ENCODE peak calls at places on chromosomes 11 and 22, in seven cellular contexts. One of them, this sample, is unnamed.

GRCh38 chr22:27556371-27556770 is 245.2 kb downstream of the MN1 start:
- DNase-seq in cardiac fibroblast: no peak
- DNase-seq in mesothelial cell of epicardium: no peak
- DNase-seq in ACHN: peak
- DNase-seq in activated CD4-positive, CD25-positive, alpha-beta regulatory T cell: no peak
- DNase-seq in T-helper 9 cell: no peak
- DNase-seq in nucleus accumbens: no peak
- DNase-seq in this sample: no peak

GRCh38 chr11:70140859-70141489 is 62.1 kb upstream of the FADD start:
- DNase-seq in cardiac fibroblast: no peak
- DNase-seq in mesothelial cell of epicardium: no peak
- DNase-seq in ACHN: no peak
- DNase-seq in activated CD4-positive, CD25-positive, alpha-beta regulatory T cell: no peak
- DNase-seq in T-helper 9 cell: no peak
- DNase-seq in nucleus accumbens: no peak
- DNase-seq in this sample: no peak

GRCh38 chr11:116413861-116414260 is 358.9 kb downstream of the BUD13 start:
- DNase-seq in cardiac fibroblast: no peak
- DNase-seq in mesothelial cell of epicardium: no peak
- DNase-seq in ACHN: no peak
- DNase-seq in activated CD4-positive, CD25-positive, alpha-beta regulatory T cell: no peak
- DNase-seq in T-helper 9 cell: no peak
- DNase-seq in nucleus accumbens: no peak
- DNase-seq in this sample: no peak

GRCh38 chr11:57406337-57406904 is 16.0 kb upstream of the PRG2 start:
- DNase-seq in cardiac fibroblast: peak
- DNase-seq in mesothelial cell of epicardium: no peak
- DNase-seq in ACHN: peak
- DNase-seq in activated CD4-positive, CD25-positive, alpha-beta regulatory T cell: no peak
- DNase-seq in T-helper 9 cell: no peak
- DNase-seq in nucleus accumbens: no peak
- DNase-seq in this sample: no peak

GRCh38 chr22:30754971-30755759 is 60.5 kb downstream of the OSBP2 start:
- DNase-seq in cardiac fibroblast: peak
- DNase-seq in mesothelial cell of epicardium: peak
- DNase-seq in ACHN: peak
- DNase-seq in activated CD4-positive, CD25-positive, alpha-beta regulatory T cell: peak
- DNase-seq in T-helper 9 cell: peak
- DNase-seq in nucleus accumbens: peak
- DNase-seq in this sample: peak

GRCh38 chr22:23163665-23164064 is 16.6 kb upstream of the BCR start:
- DNase-seq in cardiac fibroblast: peak
- DNase-seq in mesothelial cell of epicardium: no peak
- DNase-seq in ACHN: no peak
- DNase-seq in activated CD4-positive, CD25-positive, alpha-beta regulatory T cell: no peak
- DNase-seq in T-helper 9 cell: no peak
- DNase-seq in nucleus accumbens: peak
- DNase-seq in this sample: no peak

GRCh38 chr22:39026509-39027150 is 5.7 kb downstream of the APOBEC3D start:
- DNase-seq in cardiac fibroblast: no peak
- DNase-seq in mesothelial cell of epicardium: no peak
- DNase-seq in ACHN: no peak
- DNase-seq in activated CD4-positive, CD25-positive, alpha-beta regulatory T cell: no peak
- DNase-seq in T-helper 9 cell: no peak
- DNase-seq in nucleus accumbens: no peak
- DNase-seq in this sample: no peak

GRCh38 chr11:129740877-129741276 is 74.8 kb upstream of the TMEM45B start:
- DNase-seq in cardiac fibroblast: no peak
- DNase-seq in mesothelial cell of epicardium: no peak
- DNase-seq in ACHN: no peak
- DNase-seq in activated CD4-positive, CD25-positive, alpha-beta regulatory T cell: no peak
- DNase-seq in T-helper 9 cell: no peak
- DNase-seq in nucleus accumbens: no peak
- DNase-seq in this sample: no peak

GRCh38 chr22:38755155-38755910 is 465 bp downstream of the SUN2 start:
- DNase-seq in cardiac fibroblast: peak
- DNase-seq in mesothelial cell of epicardium: peak
- DNase-seq in ACHN: peak
- DNase-seq in activated CD4-positive, CD25-positive, alpha-beta regulatory T cell: peak
- DNase-seq in T-helper 9 cell: peak
- DNase-seq in nucleus accumbens: peak
- DNase-seq in this sample: no peak

GRCh38 chr11:68954970-68955958 is 25.5 kb downstream of the MRGPRD start:
- DNase-seq in cardiac fibroblast: peak
- DNase-seq in mesothelial cell of epicardium: no peak
- DNase-seq in ACHN: no peak
- DNase-seq in activated CD4-positive, CD25-positive, alpha-beta regulatory T cell: no peak
- DNase-seq in T-helper 9 cell: no peak
- DNase-seq in nucleus accumbens: no peak
- DNase-seq in this sample: no peak

GRCh38 chr11:121547574-121547973 is 94.8 kb upstream of the SORL1-AS1 start:
- DNase-seq in cardiac fibroblast: no peak
- DNase-seq in mesothelial cell of epicardium: no peak
- DNase-seq in ACHN: no peak
- DNase-seq in activated CD4-positive, CD25-positive, alpha-beta regulatory T cell: no peak
- DNase-seq in T-helper 9 cell: no peak
- DNase-seq in nucleus accumbens: no peak
- DNase-seq in this sample: no peak

GRCh38 chr11:12139144-12139881 is 28.9 kb downstream of the MICAL2 start:
- DNase-seq in cardiac fibroblast: peak
- DNase-seq in mesothelial cell of epicardium: no peak
- DNase-seq in ACHN: no peak
- DNase-seq in activated CD4-positive, CD25-positive, alpha-beta regulatory T cell: no peak
- DNase-seq in T-helper 9 cell: no peak
- DNase-seq in nucleus accumbens: no peak
- DNase-seq in this sample: no peak

GRCh38 chr11:102493524-102493923 is 37.0 kb downstream of the MMP7 start:
- DNase-seq in cardiac fibroblast: no peak
- DNase-seq in mesothelial cell of epicardium: no peak
- DNase-seq in ACHN: no peak
- DNase-seq in activated CD4-positive, CD25-positive, alpha-beta regulatory T cell: no peak
- DNase-seq in T-helper 9 cell: no peak
- DNase-seq in nucleus accumbens: no peak
- DNase-seq in this sample: no peak

GRCh38 chr11:128891410-128891861 is 280 bp downstream of the KCNJ5 start:
- DNase-seq in cardiac fibroblast: no peak
- DNase-seq in mesothelial cell of epicardium: no peak
- DNase-seq in ACHN: no peak
- DNase-seq in activated CD4-positive, CD25-positive, alpha-beta regulatory T cell: no peak
- DNase-seq in T-helper 9 cell: no peak
- DNase-seq in nucleus accumbens: no peak
- DNase-seq in this sample: no peak

GRCh38 chr11:79794484-79795393 is 353.9 kb upstream of the TENM4 start:
- DNase-seq in cardiac fibroblast: no peak
- DNase-seq in mesothelial cell of epicardium: no peak
- DNase-seq in ACHN: no peak
- DNase-seq in activated CD4-positive, CD25-positive, alpha-beta regulatory T cell: no peak
- DNase-seq in T-helper 9 cell: no peak
- DNase-seq in nucleus accumbens: no peak
- DNase-seq in this sample: no peak

GRCh38 chr11:106624377-106624776 is 393.9 kb downstream of the GUCY1A2 start:
- DNase-seq in cardiac fibroblast: no peak
- DNase-seq in mesothelial cell of epicardium: no peak
- DNase-seq in ACHN: no peak
- DNase-seq in activated CD4-positive, CD25-positive, alpha-beta regulatory T cell: no peak
- DNase-seq in T-helper 9 cell: no peak
- DNase-seq in nucleus accumbens: no peak
- DNase-seq in this sample: no peak